ENCODE peak calls at places on chromosomes 2 and 18, in five cellular contexts. Z is suprapubic skin, L is A549, F is transverse colon, J is upper lobe of left lung. Q is an unnamed sample.

GRCh38 chr2:15918761-15919356 is 21.5 kb upstream of the MYCN start:
- DNase-seq in Z (no peak), L (no peak), F (no peak), J (no peak), Q (no peak)

GRCh38 chr18:1659190-1659589 is 754.5 kb downstream of the ADCYAP1 start:
- DNase-seq in Z (no peak), L (no peak), F (no peak), J (peak), Q (no peak)

GRCh38 chr18:54149078-54149697 is 75.3 kb downstream of the MBD2 start:
- DNase-seq in Z (no peak), L (peak), F (no peak), J (peak), Q (no peak)

GRCh38 chr2:120874401-120874821 is 138.7 kb downstream of the GLI2 start:
- DNase-seq in Z (no peak), L (no peak), F (no peak), J (no peak), Q (no peak)

GRCh38 chr2:127634066-127634617 is 11.8 kb upstream of the GPR17 start:
- DNase-seq in Z (no peak), L (no peak), F (no peak), J (no peak), Q (no peak)

GRCh38 chr2:240226672-240227537 is 86.4 kb upstream of the OTOS start:
- DNase-seq in Z (peak), L (no peak), F (no peak), J (peak), Q (no peak)

GRCh38 chr18:2240311-2240705 is 331.0 kb downstream of the METTL4 start:
- DNase-seq in Z (no peak), L (no peak), F (no peak), J (no peak), Q (no peak)

GRCh38 chr2:190318931-190319556 is 582 bp downstream of the HIBCH start:
- DNase-seq in Z (no peak), L (no peak), F (peak), J (peak), Q (peak)

GRCh38 chr18:75202976-75203375 is 6.0 kb downstream of the PTGR3 start:
- DNase-seq in Z (no peak), L (no peak), F (no peak), J (no peak), Q (no peak)

GRCh38 chr2:240858321-240858720 is 10.3 kb upstream of the AGXT start:
- DNase-seq in Z (no peak), L (no peak), F (no peak), J (no peak), Q (no peak)

GRCh38 chr2:31386648-31387047 is 27.9 kb downstream of the XDH start:
- DNase-seq in Z (no peak), L (no peak), F (no peak), J (no peak), Q (no peak)

GRCh38 chr2:26724004-26724750 is 31.7 kb downstream of the KCNK3 start:
- DNase-seq in Z (no peak), L (peak), F (peak), J (peak), Q (peak)

GRCh38 chr2:241324775-241325174 is 9.1 kb downstream of the SEPTIN2 start:
- DNase-seq in Z (no peak), L (no peak), F (no peak), J (no peak), Q (no peak)

DNA sequence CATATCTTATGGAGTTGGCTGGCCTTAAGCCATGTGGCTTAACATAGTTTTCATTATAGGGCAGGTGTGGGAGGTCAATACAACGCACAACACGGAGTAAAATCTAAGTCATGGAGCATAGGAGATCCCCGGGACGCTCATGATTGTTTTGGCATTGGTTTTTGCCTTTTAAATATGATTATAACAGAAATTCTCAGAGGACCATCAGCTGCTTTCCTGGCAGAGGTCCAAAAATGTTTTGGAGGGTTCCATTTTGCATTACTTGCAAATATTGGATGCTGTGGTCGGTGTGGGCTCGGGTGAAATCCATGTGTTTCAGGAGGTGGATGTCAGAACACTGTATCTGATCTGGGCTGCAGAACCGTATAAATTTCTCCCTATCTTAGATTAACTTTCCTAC is 3.4 kb downstream of the NCOA1 start:
- DNase-seq in Z (no peak), L (no peak), F (no peak), J (no peak), Q (no peak)
- H3K4me3 ChIP-seq in Z (no peak), L (no peak), F (no peak), J (no peak), Q (no peak)

GRCh38 chr2:233433029-233433428 is 78.7 kb downstream of the DGKD start:
- DNase-seq in Z (no peak), L (no peak), F (no peak), J (no peak), Q (no peak)
- H3K27ac ChIP-seq in Z (no peak), L (peak), F (no peak), J (no peak), Q (no peak)

GRCh38 chr2:45319683-45320082 is 291.4 kb downstream of the SRBD1 start:
- DNase-seq in Z (no peak), L (no peak), F (no peak), J (no peak), Q (no peak)

GRCh38 chr2:45312275-45312674 is 298.8 kb downstream of the SRBD1 start:
- DNase-seq in Z (no peak), L (no peak), F (no peak), J (no peak), Q (no peak)

GRCh38 chr2:45318675-45319074 is 292.4 kb downstream of the SRBD1 start:
- DNase-seq in Z (no peak), L (no peak), F (no peak), J (no peak), Q (no peak)

GRCh38 chr2:45316576-45317338 is 294.3 kb downstream of the SRBD1 start:
- DNase-seq in Z (no peak), L (no peak), F (no peak), J (no peak), Q (no peak)

GRCh38 chr2:45315881-45316280 is 295.2 kb downstream of the SRBD1 start:
- DNase-seq in Z (no peak), L (no peak), F (no peak), J (no peak), Q (no peak)
- TF ChIP-seq EP300 in Z (no peak), L (no peak), F (no peak), J (no peak), Q (no peak)

GRCh38 chr2:28662044-28662443 is 89.6 kb upstream of the PPP1CB start:
- DNase-seq in Z (no peak), L (no peak), F (peak), J (no peak), Q (no peak)

GRCh38 chr2:28661589-28662001 is 90.0 kb upstream of the PPP1CB start:
- DNase-seq in Z (no peak), L (no peak), F (peak), J (peak), Q (peak)

GRCh38 chr2:28664120-28664842 is 87.3 kb upstream of the PPP1CB start:
- DNase-seq in Z (no peak), L (no peak), F (peak), J (no peak), Q (peak)

GRCh38 chr2:28662468-28663095 is 89.0 kb upstream of the PPP1CB start:
- DNase-seq in Z (no peak), L (no peak), F (peak), J (peak), Q (no peak)

DNA sequence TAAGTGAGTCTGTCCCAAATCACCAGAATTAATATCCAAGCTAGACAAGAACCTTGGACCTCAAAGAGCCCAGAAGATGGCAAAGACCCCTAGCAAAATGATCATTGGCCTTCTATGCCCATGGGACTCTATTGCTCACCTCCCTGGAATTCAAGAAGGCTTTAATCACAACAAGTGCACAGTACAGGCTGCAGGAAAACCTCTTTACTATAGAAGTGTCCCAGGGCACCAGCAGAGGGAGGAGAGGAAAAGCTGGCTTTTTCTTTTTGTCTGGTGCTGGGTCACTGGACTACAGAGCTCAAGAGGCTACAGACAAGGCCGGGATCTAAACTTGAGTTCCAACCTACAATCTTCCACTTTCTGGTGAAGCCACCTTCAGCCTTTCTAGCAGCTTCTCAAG is 88.3 kb upstream of the PPP1CB start:
- DNase-seq in Z (no peak), L (no peak), F (no peak), J (no peak), Q (no peak)
- H3K4me3 ChIP-seq in Z (no peak), L (no peak), F (no peak), J (no peak), Q (no peak)

GRCh38 chr2:201977651-201978050 is 56.0 kb upstream of the FZD7 start:
- DNase-seq in Z (no peak), L (no peak), F (no peak), J (no peak), Q (no peak)
- H3K27ac ChIP-seq in Z (peak), L (no peak), F (no peak), J (no peak), Q (no peak)